ENCODE peak calls at places on chromosomes 6 and 20, in six cellular contexts. I is lower leg skin, V is HL-60, T is fibroblast of mammary gland, Z is body of pancreas, B is astrocyte of the spinal cord. G is an unnamed sample.

GRCh38 chr20:49899551-49900383 is 15.6 kb downstream of the SPATA2 start:
- DNase-seq in I (no peak), V (no peak), T (no peak), Z (no peak), B (no peak), G (no peak)

GRCh38 chr6:132045877-132046276 is 94.7 kb upstream of the CCN2 start:
- DNase-seq in I (no peak), V (no peak), T (no peak), Z (no peak), B (no peak), G (no peak)

GRCh38 chr20:36370991-36371390 is 64.9 kb downstream of the DLGAP4 start:
- DNase-seq in I (no peak), V (no peak), T (no peak), Z (no peak), B (no peak), G (no peak)

GRCh38 chr6:105014954-105015353 is 58.0 kb downstream of the LIN28B start:
- DNase-seq in I (no peak), V (no peak), T (no peak), Z (no peak), B (no peak), G (no peak)

GRCh38 chr20:15742627-15743026 is 830.6 kb downstream of the KIF16B start:
- DNase-seq in I (no peak), V (no peak), T (no peak), Z (no peak), B (no peak), G (no peak)

GRCh38 chr6:169165561-169166300 is 87.9 kb downstream of the THBS2 start:
- DNase-seq in I (no peak), V (no peak), T (peak; percentile 67), Z (no peak), B (peak; percentile 59), G (no peak)

GRCh38 chr20:53949319-53949839 is 121.0 kb downstream of the BCAS1 start:
- DNase-seq in I (peak; percentile 42), V (no peak), T (peak; percentile 95), Z (peak; percentile 17), B (peak; percentile 93), G (no peak)

GRCh38 chr20:48722002-48722731 is 105.6 kb downstream of the PREX1 start:
- DNase-seq in I (peak; percentile 55), V (peak; percentile 94), T (no peak), Z (peak; percentile 27), B (peak; percentile 86), G (no peak)

GRCh38 chr6:73290435-73290834 is 27.4 kb upstream of the KHDC1 start:
- DNase-seq in I (no peak), V (no peak), T (peak; percentile 33), Z (no peak), B (peak; percentile 39), G (no peak)

GRCh38 chr6:56230976-56231566 is 16.3 kb downstream of the COL21A1 start:
- DNase-seq in I (no peak), V (no peak), T (no peak), Z (no peak), B (peak; percentile 24), G (no peak)

GRCh38 chr6:45609141-45609638 is 231.5 kb upstream of the SUPT3H start:
- DNase-seq in I (peak; percentile 30), V (no peak), T (peak; percentile 100), Z (no peak), B (peak; percentile 79), G (no peak)

GRCh38 chr6:89051725-89052124 is 28.8 kb upstream of the PNRC1 start:
- DNase-seq in I (no peak), V (peak; percentile 62), T (no peak), Z (no peak), B (no peak), G (no peak)

GRCh38 chr6:158645064-158646022 is 800 bp upstream of the DYNLT1 start:
- DNase-seq in I (no peak), V (no peak), T (no peak), Z (no peak), B (no peak), G (no peak)

GRCh38 chr6:24972551-24972950 is 36.8 kb upstream of the RIPOR2 start:
- DNase-seq in I (no peak), V (no peak), T (no peak), Z (no peak), B (no peak), G (no peak)

GRCh38 chr6:4668271-4669179 is 107.7 kb upstream of the CDYL start:
- DNase-seq in I (no peak), V (no peak), T (peak; percentile 53), Z (no peak), B (peak; percentile 58), G (no peak)

GRCh38 chr6:63476302-63476701 is 96.0 kb upstream of the LOC128125822 start:
- DNase-seq in I (no peak), V (no peak), T (no peak), Z (peak; percentile 20), B (no peak), G (no peak)

GRCh38 chr20:4830696-4831095 is 109.0 kb downstream of the PRND start:
- DNase-seq in I (no peak), V (no peak), T (no peak), Z (no peak), B (no peak), G (no peak)

GRCh38 chr6:52820198-52820597 is 16.6 kb upstream of the GSTA1 start:
- DNase-seq in I (no peak), V (no peak), T (peak; percentile 63), Z (no peak), B (peak; percentile 18), G (no peak)

GRCh38 chr6:164507197-164507957 is 802.0 kb downstream of the C6orf118 start:
- DNase-seq in I (no peak), V (no peak), T (no peak), Z (no peak), B (no peak), G (no peak)

GRCh38 chr20:52049001-52049731 is 142.4 kb downstream of the ZFP64 start:
- DNase-seq in I (no peak), V (no peak), T (peak; percentile 18), Z (no peak), B (peak; percentile 60), G (no peak)

GRCh38 chr6:5497896-5498578 is 236.7 kb downstream of the FARS2 start:
- DNase-seq in I (no peak), V (no peak), T (peak; percentile 89), Z (no peak), B (peak; percentile 87), G (no peak)

GRCh38 chr20:2698912-2699311 is 6.3 kb downstream of the EBF4 start:
- DNase-seq in I (no peak), V (no peak), T (no peak), Z (no peak), B (no peak), G (no peak)

GRCh38 chr6:16295060-16295459 is 56.7 kb downstream of the GMPR start:
- DNase-seq in I (no peak), V (no peak), T (no peak), Z (no peak), B (no peak), G (no peak)
- H3K4me3 ChIP-seq in I (no peak overlapping the region), V (no peak overlapping the region), T (no peak overlapping the region), Z (no peak overlapping the region), B (no peak overlapping the region), G (no peak overlapping the region)

DNA sequence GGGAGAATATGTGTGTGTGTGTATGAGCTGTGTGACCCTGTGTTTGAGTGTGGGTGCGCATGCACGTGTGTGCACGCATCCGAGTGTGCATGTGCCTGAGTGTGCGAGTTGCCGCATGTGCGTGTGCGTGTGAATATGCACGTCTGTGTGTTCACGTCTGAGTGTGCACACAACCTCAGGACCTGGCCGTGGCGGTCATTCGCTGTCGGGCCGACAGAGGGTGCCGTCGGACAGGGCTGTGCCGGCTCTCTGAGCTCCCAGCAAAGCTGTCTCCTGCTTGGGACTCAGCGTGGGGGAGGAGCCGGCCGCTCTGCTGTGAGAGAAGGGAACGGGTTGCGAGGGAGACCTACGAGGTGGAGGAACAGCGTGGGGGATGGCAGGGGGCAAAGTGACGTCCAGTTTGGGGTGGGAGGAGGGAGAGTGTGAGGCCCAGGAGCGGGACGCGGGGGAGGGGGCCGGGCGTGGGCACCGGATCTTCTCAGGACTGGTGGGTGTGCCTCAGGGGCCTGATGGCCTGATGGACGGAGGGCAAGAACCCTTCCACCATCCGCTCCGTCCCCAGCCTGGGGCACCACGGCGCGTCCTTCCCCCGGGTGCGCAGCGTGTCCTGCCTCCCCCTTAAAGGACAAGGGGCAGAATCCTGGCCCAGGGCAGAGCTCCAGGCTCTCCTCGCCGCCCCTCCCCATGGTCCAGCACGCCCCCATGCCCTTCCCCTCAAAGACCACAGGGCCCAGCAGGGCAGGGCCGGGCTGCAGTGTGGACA is 19.9 kb downstream of the SLC17A9 start:
- DNase-seq in I (peak; percentile 74), V (peak; percentile 78), T (peak; percentile 70), Z (peak; percentile 89), B (peak; percentile 70), G (peak; percentile 77)
- H3K4me3 ChIP-seq in I (no peak overlapping the region), V (no peak overlapping the region), T (peak overlapping the region; percentile 7), Z (no peak overlapping the region), B (no peak overlapping the region), G (no peak overlapping the region)

GRCh38 chr6:155418017-155418749 is 37.5 kb downstream of the NOX3 start:
- DNase-seq in I (peak; percentile 40), V (peak; percentile 29), T (peak; percentile 70), Z (no peak), B (peak; percentile 85), G (peak; percentile 48)

GRCh38 chr6:155415953-155416352 is 39.7 kb downstream of the NOX3 start:
- DNase-seq in I (no peak), V (no peak), T (no peak), Z (no peak), B (no peak), G (no peak)

GRCh38 chr6:155417454-155417853 is 38.2 kb downstream of the NOX3 start:
- DNase-seq in I (no peak), V (no peak), T (peak; percentile 36), Z (no peak), B (peak; percentile 6), G (no peak)

GRCh38 chr6:155420492-155420891 is 35.1 kb downstream of the NOX3 start:
- DNase-seq in I (no peak), V (no peak), T (no peak), Z (no peak), B (no peak), G (no peak)

DNA sequence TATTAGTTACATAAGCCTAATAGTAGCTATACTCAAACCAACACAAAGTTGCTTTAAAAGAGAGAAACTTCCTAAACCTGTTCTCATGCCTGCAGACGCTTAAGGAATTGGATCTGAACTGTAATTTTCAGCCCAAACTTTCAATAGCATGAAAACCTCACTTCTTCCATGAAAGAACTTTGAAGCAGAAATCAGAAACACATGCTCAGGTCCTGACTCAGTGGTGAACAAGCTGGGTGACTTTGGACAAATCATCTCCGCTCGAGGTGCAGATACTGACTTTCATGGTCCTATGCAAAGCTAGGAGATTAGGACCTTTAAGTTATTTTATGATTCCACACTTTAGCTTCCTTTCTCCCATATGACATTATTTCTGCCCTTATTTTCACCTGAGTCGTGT is 36.5 kb downstream of the NOX3 start:
- DNase-seq in I (no peak), V (no peak), T (peak; percentile 79), Z (no peak), B (peak; percentile 27), G (no peak)
- H3K4me3 ChIP-seq in I (no peak overlapping the region), V (no peak overlapping the region), T (no peak overlapping the region), Z (no peak overlapping the region), B (no peak overlapping the region), G (no peak overlapping the region)

DNA sequence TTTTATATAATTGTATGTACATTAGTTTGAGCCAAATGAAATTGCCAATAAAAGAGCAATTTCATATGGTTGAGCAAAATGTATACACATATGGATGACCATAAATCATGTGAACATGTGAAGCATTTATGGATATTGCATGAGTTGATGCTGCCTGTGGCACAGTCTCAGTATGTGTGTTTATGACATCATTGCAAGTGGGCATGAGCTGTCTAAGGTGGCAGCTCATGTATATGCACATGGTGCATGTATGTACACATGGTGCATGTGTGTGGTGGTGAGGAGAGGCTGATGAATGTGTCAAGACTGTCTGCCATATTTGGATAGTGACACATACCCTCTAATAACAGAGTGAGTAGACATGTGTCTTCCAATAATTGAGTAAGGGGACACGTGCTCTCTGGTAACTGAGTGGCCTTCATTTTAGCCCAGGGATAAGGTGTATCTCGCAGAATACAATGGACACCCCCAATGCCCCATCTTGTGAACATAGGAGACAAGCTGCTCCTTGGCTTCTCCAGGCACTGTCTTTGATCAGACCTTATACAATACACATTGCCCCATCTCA is 208.8 kb downstream of the DHX35 start:
- DNase-seq in I (no peak), V (no peak), T (no peak), Z (no peak), B (no peak), G (no peak)
- H3K4me3 ChIP-seq in I (no peak overlapping the region), V (no peak overlapping the region), T (no peak overlapping the region), Z (no peak overlapping the region), B (no peak overlapping the region), G (no peak overlapping the region)